ENCODE peak calls at places on chromosomes 3 and 15, in six cellular contexts. Y is esophagus squamous epithelium, T is renal cortical epithelial cell, A is HCT116, S is uterus, B is AG08395. Z is an unnamed sample.

GRCh38 chr3:180987344-180987743 is 2.2 kb downstream of the DNAJC19 start:
- DNase-seq in B (no peak), T (no peak), Y (no peak), S (no peak), A (no peak), Z (no peak)

GRCh38 chr3:15679306-15679705 is 77.8 kb downstream of the BTD start:
- DNase-seq in B (no peak), S (no peak), Y (no peak), T (no peak), A (no peak), Z (no peak)

GRCh38 chr3:134381836-134382442 is 7.7 kb upstream of the AMOTL2 start:
- DNase-seq in Y (no peak), A (no peak), T (no peak), S (no peak), B (no peak), Z (no peak)

GRCh38 chr15:48645558-48646330 is at the start of gene FBN1:
- DNase-seq in Y (peak), T (peak), S (peak), B (peak), A (no peak), Z (peak)

GRCh38 chr15:75817151-75817935 is 25.9 kb upstream of the UBE2Q2 start:
- DNase-seq in A (no peak), S (no peak), B (no peak), Y (no peak), T (no peak), Z (no peak)

GRCh38 chr15:64267331-64267973 is 88.5 kb downstream of the CSNK1G1 start:
- DNase-seq in S (no peak), B (no peak), Y (no peak), A (no peak), T (no peak), Z (no peak)

GRCh38 chr3:188581365-188581764 is 427.4 kb downstream of the LPP start:
- DNase-seq in A (no peak), S (no peak), B (no peak), T (peak), Y (no peak), Z (no peak)

GRCh38 chr3:16317561-16317945 is 52.5 kb downstream of the OXNAD1 start:
- DNase-seq in Y (no peak), A (no peak), S (no peak), T (no peak), B (no peak), Z (no peak)

GRCh38 chr3:52434080-52434479 is 10.8 kb downstream of the SEMA3G start:
- DNase-seq in A (no peak), S (no peak), Y (no peak), B (no peak), T (no peak), Z (no peak)

GRCh38 chr3:166284994-166285393 is 447.8 kb upstream of the BCHE start:
- DNase-seq in T (peak), Y (no peak), B (no peak), S (no peak), A (no peak), Z (no peak)

GRCh38 chr3:43053291-43053690 is 52.6 kb downstream of the POMGNT2 start:
- DNase-seq in S (no peak), A (no peak), Y (no peak), B (no peak), T (no peak), Z (no peak)

GRCh38 chr3:110198717-110199587 is 861.6 kb upstream of the DPPA4 start:
- DNase-seq in T (no peak), S (no peak), Y (no peak), A (no peak), B (no peak), Z (no peak)

GRCh38 chr3:186609247-186609868 is 3.5 kb upstream of the AHSG start:
- DNase-seq in A (peak), Y (no peak), S (no peak), B (peak), T (peak), Z (no peak)

GRCh38 chr3:72438072-72438471 is 410.2 kb downstream of the SHQ1 start:
- DNase-seq in T (no peak), A (no peak), Y (no peak), B (no peak), S (no peak), Z (no peak)

GRCh38 chr15:40367673-40368611 is 9.9 kb downstream of the DISP2 start:
- DNase-seq in B (peak), A (peak), S (peak), Y (no peak), T (peak), Z (peak)

GRCh38 chr3:125055165-125055912 is 458 bp downstream of the HEG1 start:
- DNase-seq in T (no peak), B (peak), A (no peak), Y (no peak), S (peak), Z (peak)

GRCh38 chr3:90136468-90137191 is 1029.2 kb downstream of the EPHA3 start:
- DNase-seq in A (no peak), Y (no peak), B (no peak), T (no peak), S (no peak), Z (no peak)

GRCh38 chr3:57068437-57069089 is 8.1 kb downstream of the SPATA12 start:
- DNase-seq in S (peak), Y (peak), B (peak), T (peak), A (peak), Z (peak)

GRCh38 chr15:65303687-65304392 is 637 bp upstream of the RNU5B-1 start:
- DNase-seq in T (peak), A (peak), B (peak), S (peak), Y (no peak), Z (no peak)

GRCh38 chr3:132396255-132396654 is 21.0 kb upstream of the DNAJC13 start:
- DNase-seq in B (no peak), S (no peak), A (no peak), T (no peak), Y (no peak), Z (no peak)

GRCh38 chr3:161274691-161275298 is 53.7 kb downstream of the NMD3 start:
- DNase-seq in B (peak), A (peak), S (no peak), Y (no peak), T (peak), Z (peak)

Z was measured in GM19239.